ENCODE peak calls at places on chromosome 11, in nine cellular contexts. One of them, this sample, is unnamed.

GRCh38 chr11:69662021-69662698 is 13.0 kb downstream of the LTO1 start:
- DNase-seq in SK-N-SH: peak; percentile 61
- DNase-seq in transverse colon: no peak
- DNase-seq in IMR-90: no peak
- DNase-seq in adrenal gland: no peak
- DNase-seq in lower lobe of right lung: peak; percentile 18
- DNase-seq in cardiac muscle cell: no peak
- DNase-seq in RWPE1: no peak
- DNase-seq in psoas muscle: peak; percentile 66
- DNase-seq in this sample: peak; percentile 59

GRCh38 chr11:126969865-126970479 is 30.6 kb downstream of the KIRREL3 start:
- DNase-seq in SK-N-SH: peak; percentile 40
- DNase-seq in transverse colon: no peak
- DNase-seq in IMR-90: peak; percentile 83
- DNase-seq in adrenal gland: no peak
- DNase-seq in lower lobe of right lung: no peak
- DNase-seq in cardiac muscle cell: peak; percentile 52
- DNase-seq in RWPE1: no peak
- DNase-seq in psoas muscle: no peak
- DNase-seq in this sample: no peak

GRCh38 chr11:18615628-18616392 is 16.2 kb downstream of the MISFA start:
- DNase-seq in SK-N-SH: no peak
- DNase-seq in transverse colon: no peak
- DNase-seq in IMR-90: peak; percentile 82
- DNase-seq in adrenal gland: no peak
- DNase-seq in lower lobe of right lung: no peak
- DNase-seq in cardiac muscle cell: no peak
- DNase-seq in RWPE1: no peak
- DNase-seq in psoas muscle: no peak
- DNase-seq in this sample: no peak

GRCh38 chr11:115497303-115497702 is 6.9 kb downstream of the CADM1 start:
- DNase-seq in SK-N-SH: no peak
- DNase-seq in transverse colon: no peak
- DNase-seq in IMR-90: no peak
- DNase-seq in adrenal gland: no peak
- DNase-seq in lower lobe of right lung: no peak
- DNase-seq in cardiac muscle cell: no peak
- DNase-seq in RWPE1: no peak
- DNase-seq in psoas muscle: no peak
- DNase-seq in this sample: no peak

GRCh38 chr11:119362741-119363080 is 16.2 kb upstream of the MFRP start:
- DNase-seq in SK-N-SH: no peak
- DNase-seq in transverse colon: no peak
- DNase-seq in IMR-90: no peak
- DNase-seq in adrenal gland: no peak
- DNase-seq in lower lobe of right lung: no peak
- DNase-seq in cardiac muscle cell: no peak
- DNase-seq in RWPE1: no peak
- DNase-seq in psoas muscle: no peak
- DNase-seq in this sample: no peak

GRCh38 chr11:120511804-120512726 is 517 bp downstream of the GRIK4 start:
- DNase-seq in SK-N-SH: peak; percentile 76
- DNase-seq in transverse colon: no peak
- DNase-seq in IMR-90: no peak
- DNase-seq in adrenal gland: peak; percentile 56
- DNase-seq in lower lobe of right lung: peak; percentile 47
- DNase-seq in cardiac muscle cell: no peak
- DNase-seq in RWPE1: no peak
- DNase-seq in psoas muscle: peak; percentile 54
- DNase-seq in this sample: no peak

GRCh38 chr11:108923413-108923812 is 258.5 kb downstream of the DDX10 start:
- DNase-seq in SK-N-SH: no peak
- DNase-seq in transverse colon: no peak
- DNase-seq in IMR-90: no peak
- DNase-seq in adrenal gland: no peak
- DNase-seq in lower lobe of right lung: no peak
- DNase-seq in cardiac muscle cell: no peak
- DNase-seq in RWPE1: no peak
- DNase-seq in psoas muscle: no peak
- DNase-seq in this sample: no peak

GRCh38 chr11:64745523-64746328 is 1.8 kb upstream of the RASGRP2 start:
- DNase-seq in SK-N-SH: peak; percentile 96
- DNase-seq in transverse colon: peak; percentile 77
- DNase-seq in IMR-90: peak; percentile 22
- DNase-seq in adrenal gland: peak; percentile 87
- DNase-seq in lower lobe of right lung: peak; percentile 90
- DNase-seq in cardiac muscle cell: peak; percentile 91
- DNase-seq in RWPE1: no peak
- DNase-seq in psoas muscle: peak; percentile 93
- DNase-seq in this sample: peak; percentile 94

GRCh38 chr11:17649696-17650600 is 69.4 kb upstream of the MYOD1 start:
- DNase-seq in SK-N-SH: no peak
- DNase-seq in transverse colon: no peak
- DNase-seq in IMR-90: no peak
- DNase-seq in adrenal gland: peak; percentile 15
- DNase-seq in lower lobe of right lung: no peak
- DNase-seq in cardiac muscle cell: no peak
- DNase-seq in RWPE1: peak; percentile 32
- DNase-seq in psoas muscle: no peak
- DNase-seq in this sample: no peak

GRCh38 chr11:37277896-37278465 is 679.9 kb upstream of the RAG2 start:
- DNase-seq in SK-N-SH: no peak
- DNase-seq in transverse colon: no peak
- DNase-seq in IMR-90: no peak
- DNase-seq in adrenal gland: no peak
- DNase-seq in lower lobe of right lung: no peak
- DNase-seq in cardiac muscle cell: no peak
- DNase-seq in RWPE1: no peak
- DNase-seq in psoas muscle: no peak
- DNase-seq in this sample: no peak

GRCh38 chr11:19032990-19033389 is 27.5 kb downstream of the MRGPRX2 start:
- DNase-seq in SK-N-SH: no peak
- DNase-seq in transverse colon: no peak
- DNase-seq in IMR-90: no peak
- DNase-seq in adrenal gland: no peak
- DNase-seq in lower lobe of right lung: no peak
- DNase-seq in cardiac muscle cell: no peak
- DNase-seq in RWPE1: no peak
- DNase-seq in psoas muscle: no peak
- DNase-seq in this sample: no peak

GRCh38 chr11:119975561-119976152 is 162.3 kb downstream of the TRIM29 start:
- DNase-seq in SK-N-SH: no peak
- DNase-seq in transverse colon: no peak
- DNase-seq in IMR-90: no peak
- DNase-seq in adrenal gland: no peak
- DNase-seq in lower lobe of right lung: no peak
- DNase-seq in cardiac muscle cell: peak; percentile 41
- DNase-seq in RWPE1: no peak
- DNase-seq in psoas muscle: peak; percentile 63
- DNase-seq in this sample: peak; percentile 30

GRCh38 chr11:67583319-67584204 is at the start of gene GSTP1:
- DNase-seq in SK-N-SH: peak; percentile 95
- DNase-seq in transverse colon: peak; percentile 92
- DNase-seq in IMR-90: peak; percentile 88
- DNase-seq in adrenal gland: peak; percentile 93
- DNase-seq in lower lobe of right lung: peak; percentile 95
- DNase-seq in cardiac muscle cell: peak; percentile 98
- DNase-seq in RWPE1: peak; percentile 77
- DNase-seq in psoas muscle: peak; percentile 97
- DNase-seq in this sample: peak; percentile 95

GRCh38 chr11:6249822-6250555 is 9.6 kb upstream of the CCKBR start:
- DNase-seq in SK-N-SH: peak; percentile 38
- DNase-seq in transverse colon: peak; percentile 67
- DNase-seq in IMR-90: peak; percentile 85
- DNase-seq in adrenal gland: peak; percentile 98
- DNase-seq in lower lobe of right lung: no peak
- DNase-seq in cardiac muscle cell: no peak
- DNase-seq in RWPE1: peak; percentile 77
- DNase-seq in psoas muscle: peak; percentile 69
- DNase-seq in this sample: peak; percentile 60

GRCh38 chr11:35352107-35352888 is 67.1 kb downstream of the SLC1A2 start:
- DNase-seq in SK-N-SH: no peak
- DNase-seq in transverse colon: no peak
- DNase-seq in IMR-90: peak; percentile 84
- DNase-seq in adrenal gland: no peak
- DNase-seq in lower lobe of right lung: no peak
- DNase-seq in cardiac muscle cell: peak; percentile 40
- DNase-seq in RWPE1: peak; percentile 38
- DNase-seq in psoas muscle: no peak
- DNase-seq in this sample: peak; percentile 29

GRCh38 chr11:97610000-97610399 is 1220.2 kb downstream of the JRKL start:
- DNase-seq in SK-N-SH: no peak
- DNase-seq in transverse colon: no peak
- DNase-seq in IMR-90: no peak
- DNase-seq in adrenal gland: no peak
- DNase-seq in lower lobe of right lung: no peak
- DNase-seq in cardiac muscle cell: no peak
- DNase-seq in RWPE1: no peak
- DNase-seq in psoas muscle: no peak
- DNase-seq in this sample: no peak

GRCh38 chr11:73366265-73366610 is 10.0 kb upstream of the RELT start:
- DNase-seq in SK-N-SH: no peak
- DNase-seq in transverse colon: no peak
- DNase-seq in IMR-90: no peak
- DNase-seq in adrenal gland: no peak
- DNase-seq in lower lobe of right lung: no peak
- DNase-seq in cardiac muscle cell: no peak
- DNase-seq in RWPE1: no peak
- DNase-seq in psoas muscle: no peak
- DNase-seq in this sample: no peak
- H3K27ac ChIP-seq in SK-N-SH: no peak overlapping the region
- H3K27ac ChIP-seq in transverse colon: no peak overlapping the region
- H3K27ac ChIP-seq in IMR-90: no peak overlapping the region
- H3K27ac ChIP-seq in adrenal gland: no peak overlapping the region
- H3K27ac ChIP-seq in lower lobe of right lung: peak overlapping the region; percentile 37
- H3K27ac ChIP-seq in cardiac muscle cell: no peak overlapping the region
- H3K27ac ChIP-seq in RWPE1: no peak overlapping the region
- H3K27ac ChIP-seq in psoas muscle: no peak overlapping the region
- H3K27ac ChIP-seq in this sample: no peak overlapping the region

DNA sequence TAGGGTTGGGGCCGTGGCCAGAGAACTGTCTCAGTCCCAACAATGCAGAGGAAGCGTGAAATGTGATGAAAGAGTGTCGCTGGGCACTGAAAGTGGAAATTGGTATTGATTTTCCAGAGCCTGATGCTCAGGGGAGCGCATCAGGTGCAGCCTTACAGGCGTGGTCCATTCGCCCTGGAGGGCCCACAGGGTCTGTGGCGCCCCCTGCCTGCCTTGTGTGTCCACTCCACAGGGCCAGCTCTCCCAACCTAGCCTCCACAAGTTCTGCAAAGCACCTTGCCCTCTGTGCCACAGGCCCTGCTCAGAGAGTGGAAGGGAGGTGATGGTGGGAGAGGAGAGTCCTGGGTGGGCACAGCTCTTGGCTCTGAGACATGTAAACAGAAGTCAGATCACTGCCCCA is 54.9 kb upstream of the LMO1 start:
- DNase-seq in SK-N-SH: no peak
- DNase-seq in transverse colon: no peak
- DNase-seq in IMR-90: no peak
- DNase-seq in adrenal gland: no peak
- DNase-seq in lower lobe of right lung: no peak
- DNase-seq in cardiac muscle cell: peak; percentile 62
- DNase-seq in RWPE1: no peak
- DNase-seq in psoas muscle: no peak
- DNase-seq in this sample: no peak
- TF ChIP-seq CTCF in SK-N-SH: no peak
- TF ChIP-seq CTCF in transverse colon: no peak
- TF ChIP-seq CTCF in IMR-90: no peak
- TF ChIP-seq CTCF in adrenal gland: no peak
- TF ChIP-seq CTCF in lower lobe of right lung: no peak
- TF ChIP-seq CTCF in cardiac muscle cell: peak; percentile 33
- TF ChIP-seq CTCF in RWPE1: no peak
- TF ChIP-seq CTCF in psoas muscle: peak; percentile 41
- TF ChIP-seq CTCF in this sample: no peak

DNA sequence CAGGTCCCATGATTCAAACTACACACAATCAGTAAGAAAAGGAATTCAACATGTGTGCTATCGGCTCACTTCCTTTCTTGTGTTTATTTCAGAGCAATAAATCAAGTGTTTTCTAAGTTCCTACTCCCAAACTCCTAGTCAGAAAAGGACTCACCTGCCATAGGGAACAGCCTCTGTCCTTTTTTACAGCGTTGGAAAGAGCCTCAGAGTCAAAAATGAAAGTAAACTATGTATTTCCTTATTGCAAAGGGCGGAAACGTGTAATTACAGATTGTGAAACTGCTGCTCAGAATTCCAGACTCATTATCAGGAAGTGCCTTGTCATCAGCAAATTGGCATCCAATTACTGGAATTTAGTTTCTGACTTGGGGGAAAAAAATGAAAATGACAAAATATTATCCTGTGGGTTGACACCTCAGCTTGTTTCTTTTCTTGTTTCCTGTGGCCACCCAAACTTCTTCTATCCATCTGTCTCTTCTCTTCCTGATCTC is at the start of gene CASP4:
- DNase-seq in SK-N-SH: peak; percentile 1
- DNase-seq in transverse colon: peak; percentile 16
- DNase-seq in IMR-90: peak; percentile 78
- DNase-seq in adrenal gland: no peak
- DNase-seq in lower lobe of right lung: no peak
- DNase-seq in cardiac muscle cell: no peak
- DNase-seq in RWPE1: peak; percentile 64
- DNase-seq in psoas muscle: no peak
- DNase-seq in this sample: peak; percentile 49
- H3K27ac ChIP-seq in SK-N-SH: no peak within 1 kb of the TSS
- H3K27ac ChIP-seq in transverse colon: peak within 1 kb of the TSS; percentile 85
- H3K27ac ChIP-seq in IMR-90: peak within 1 kb of the TSS; percentile 99
- H3K27ac ChIP-seq in adrenal gland: peak within 1 kb of the TSS; percentile 82
- H3K27ac ChIP-seq in lower lobe of right lung: peak within 1 kb of the TSS; percentile 94
- H3K27ac ChIP-seq in cardiac muscle cell: no peak within 1 kb of the TSS
- H3K27ac ChIP-seq in RWPE1: peak within 1 kb of the TSS; percentile 76
- H3K27ac ChIP-seq in psoas muscle: peak within 1 kb of the TSS; percentile 62
- H3K27ac ChIP-seq in this sample: peak within 1 kb of the TSS; percentile 72

GRCh38 chr11:110481523-110481922 is 51.8 kb downstream of the FDX1 start:
- DNase-seq in SK-N-SH: no peak
- DNase-seq in transverse colon: no peak
- DNase-seq in IMR-90: no peak
- DNase-seq in adrenal gland: no peak
- DNase-seq in lower lobe of right lung: no peak
- DNase-seq in cardiac muscle cell: no peak
- DNase-seq in RWPE1: no peak
- DNase-seq in psoas muscle: no peak
- DNase-seq in this sample: no peak

GRCh38 chr11:110479070-110479444 is 49.3 kb downstream of the FDX1 start:
- DNase-seq in SK-N-SH: no peak
- DNase-seq in transverse colon: no peak
- DNase-seq in IMR-90: no peak
- DNase-seq in adrenal gland: no peak
- DNase-seq in lower lobe of right lung: no peak
- DNase-seq in cardiac muscle cell: no peak
- DNase-seq in RWPE1: no peak
- DNase-seq in psoas muscle: no peak
- DNase-seq in this sample: no peak

GRCh38 chr11:110479445-110480101 is 49.8 kb downstream of the FDX1 start:
- DNase-seq in SK-N-SH: no peak
- DNase-seq in transverse colon: no peak
- DNase-seq in IMR-90: peak; percentile 77
- DNase-seq in adrenal gland: no peak
- DNase-seq in lower lobe of right lung: no peak
- DNase-seq in cardiac muscle cell: peak; percentile 20
- DNase-seq in RWPE1: no peak
- DNase-seq in psoas muscle: no peak
- DNase-seq in this sample: no peak

GRCh38 chr11:110474578-110474977 is 44.8 kb downstream of the FDX1 start:
- DNase-seq in SK-N-SH: no peak
- DNase-seq in transverse colon: no peak
- DNase-seq in IMR-90: no peak
- DNase-seq in adrenal gland: no peak
- DNase-seq in lower lobe of right lung: no peak
- DNase-seq in cardiac muscle cell: no peak
- DNase-seq in RWPE1: no peak
- DNase-seq in psoas muscle: no peak
- DNase-seq in this sample: no peak

GRCh38 chr11:110478410-110478809 is 48.7 kb downstream of the FDX1 start:
- DNase-seq in SK-N-SH: no peak
- DNase-seq in transverse colon: no peak
- DNase-seq in IMR-90: no peak
- DNase-seq in adrenal gland: no peak
- DNase-seq in lower lobe of right lung: no peak
- DNase-seq in cardiac muscle cell: peak; percentile 59
- DNase-seq in RWPE1: no peak
- DNase-seq in psoas muscle: no peak
- DNase-seq in this sample: no peak
- TF ChIP-seq CTCF in SK-N-SH: peak; percentile 33
- TF ChIP-seq CTCF in transverse colon: no peak
- TF ChIP-seq CTCF in IMR-90: no peak
- TF ChIP-seq CTCF in adrenal gland: peak; percentile 40
- TF ChIP-seq CTCF in lower lobe of right lung: peak; percentile 15
- TF ChIP-seq CTCF in cardiac muscle cell: peak; percentile 19
- TF ChIP-seq CTCF in RWPE1: no peak
- TF ChIP-seq CTCF in psoas muscle: no peak
- TF ChIP-seq CTCF in this sample: peak; percentile 14